ENCODE peak calls at places on chromosomes 12 and 14, in six cellular contexts. One of them, this sample, is unnamed.

GRCh38 chr14:97878727-97879126 is 1081.5 kb downstream of the VRK1 start:
- DNase-seq in fibroblast of pulmonary artery: peak; percentile 15
- DNase-seq in endothelial cell of umbilical vein: no peak
- DNase-seq in heart right ventricle: peak; percentile 9
- DNase-seq in coronary artery: no peak
- DNase-seq in HCT116: no peak
- DNase-seq in this sample: no peak

GRCh38 chr12:52813885-52814709 is at the start of gene KRT4:
- DNase-seq in fibroblast of pulmonary artery: no peak
- DNase-seq in endothelial cell of umbilical vein: no peak
- DNase-seq in heart right ventricle: no peak
- DNase-seq in coronary artery: no peak
- DNase-seq in HCT116: no peak
- DNase-seq in this sample: no peak

GRCh38 chr12:24839268-24839791 is 109.6 kb downstream of the BCAT1 start:
- DNase-seq in fibroblast of pulmonary artery: no peak
- DNase-seq in endothelial cell of umbilical vein: no peak
- DNase-seq in heart right ventricle: no peak
- DNase-seq in coronary artery: no peak
- DNase-seq in HCT116: no peak
- DNase-seq in this sample: no peak

GRCh38 chr14:73312697-73313096 is 75.4 kb downstream of the PAPLN start:
- DNase-seq in fibroblast of pulmonary artery: no peak
- DNase-seq in endothelial cell of umbilical vein: no peak
- DNase-seq in heart right ventricle: no peak
- DNase-seq in coronary artery: no peak
- DNase-seq in HCT116: no peak
- DNase-seq in this sample: no peak

GRCh38 chr12:6958609-6959375 is 7.6 kb downstream of the PTPN6 start:
- DNase-seq in fibroblast of pulmonary artery: no peak
- DNase-seq in endothelial cell of umbilical vein: no peak
- DNase-seq in heart right ventricle: peak; percentile 56
- DNase-seq in coronary artery: peak; percentile 78
- DNase-seq in HCT116: no peak
- DNase-seq in this sample: peak; percentile 65

GRCh38 chr14:21072781-21073339 is 2.8 kb downstream of the ARHGEF40 start:
- DNase-seq in fibroblast of pulmonary artery: no peak
- DNase-seq in endothelial cell of umbilical vein: no peak
- DNase-seq in heart right ventricle: no peak
- DNase-seq in coronary artery: no peak
- DNase-seq in HCT116: no peak
- DNase-seq in this sample: no peak

GRCh38 chr12:53414756-53415417 is 8.8 kb upstream of the AMHR2 start:
- DNase-seq in fibroblast of pulmonary artery: peak; percentile 25
- DNase-seq in endothelial cell of umbilical vein: peak; percentile 32
- DNase-seq in heart right ventricle: no peak
- DNase-seq in coronary artery: no peak
- DNase-seq in HCT116: no peak
- DNase-seq in this sample: no peak

GRCh38 chr14:69107407-69108003 is 45.4 kb downstream of the DCAF5 start:
- DNase-seq in fibroblast of pulmonary artery: peak; percentile 78
- DNase-seq in endothelial cell of umbilical vein: peak; percentile 76
- DNase-seq in heart right ventricle: peak; percentile 61
- DNase-seq in coronary artery: no peak
- DNase-seq in HCT116: peak; percentile 60
- DNase-seq in this sample: no peak

GRCh38 chr12:109695961-109696461 is 17.6 kb upstream of the FAM222A start:
- DNase-seq in fibroblast of pulmonary artery: no peak
- DNase-seq in endothelial cell of umbilical vein: no peak
- DNase-seq in heart right ventricle: no peak
- DNase-seq in coronary artery: no peak
- DNase-seq in HCT116: peak; percentile 18
- DNase-seq in this sample: no peak

GRCh38 chr14:76232782-76233181 is 81.1 kb downstream of the GPATCH2L start:
- DNase-seq in fibroblast of pulmonary artery: no peak
- DNase-seq in endothelial cell of umbilical vein: no peak
- DNase-seq in heart right ventricle: no peak
- DNase-seq in coronary artery: no peak
- DNase-seq in HCT116: no peak
- DNase-seq in this sample: no peak

GRCh38 chr12:43551271-43551970 is 582 bp downstream of the ADAMTS20 start:
- DNase-seq in fibroblast of pulmonary artery: no peak
- DNase-seq in endothelial cell of umbilical vein: no peak
- DNase-seq in heart right ventricle: no peak
- DNase-seq in coronary artery: no peak
- DNase-seq in HCT116: no peak
- DNase-seq in this sample: no peak

GRCh38 chr14:73463411-73463810 is 5.1 kb upstream of the NUMB start:
- DNase-seq in fibroblast of pulmonary artery: peak; percentile 98
- DNase-seq in endothelial cell of umbilical vein: peak; percentile 86
- DNase-seq in heart right ventricle: peak; percentile 23
- DNase-seq in coronary artery: peak; percentile 80
- DNase-seq in HCT116: no peak
- DNase-seq in this sample: no peak

GRCh38 chr12:24854908-24855307 is 94.0 kb downstream of the BCAT1 start:
- DNase-seq in fibroblast of pulmonary artery: peak; percentile 28
- DNase-seq in endothelial cell of umbilical vein: peak; percentile 75
- DNase-seq in heart right ventricle: no peak
- DNase-seq in coronary artery: no peak
- DNase-seq in HCT116: no peak
- DNase-seq in this sample: no peak

GRCh38 chr12:26643532-26644315 is 189.3 kb downstream of the ITPR2 start:
- DNase-seq in fibroblast of pulmonary artery: no peak
- DNase-seq in endothelial cell of umbilical vein: no peak
- DNase-seq in heart right ventricle: no peak
- DNase-seq in coronary artery: no peak
- DNase-seq in HCT116: no peak
- DNase-seq in this sample: no peak

GRCh38 chr12:45613306-45613705 is 116.2 kb upstream of the ARID2 start:
- DNase-seq in fibroblast of pulmonary artery: peak; percentile 34
- DNase-seq in endothelial cell of umbilical vein: no peak
- DNase-seq in heart right ventricle: no peak
- DNase-seq in coronary artery: no peak
- DNase-seq in HCT116: no peak
- DNase-seq in this sample: no peak

GRCh38 chr12:45660330-45660729 is 69.2 kb upstream of the ARID2 start:
- DNase-seq in fibroblast of pulmonary artery: peak; percentile 77
- DNase-seq in endothelial cell of umbilical vein: peak; percentile 39
- DNase-seq in heart right ventricle: no peak
- DNase-seq in coronary artery: no peak
- DNase-seq in HCT116: peak; percentile 29
- DNase-seq in this sample: no peak

GRCh38 chr12:92912052-92912451 is 17.0 kb downstream of the EEA1 start:
- DNase-seq in fibroblast of pulmonary artery: no peak
- DNase-seq in endothelial cell of umbilical vein: no peak
- DNase-seq in heart right ventricle: no peak
- DNase-seq in coronary artery: no peak
- DNase-seq in HCT116: no peak
- DNase-seq in this sample: no peak

GRCh38 chr12:75996907-75997447 is 34.6 kb downstream of the PHLDA1 start:
- DNase-seq in fibroblast of pulmonary artery: peak; percentile 40
- DNase-seq in endothelial cell of umbilical vein: peak; percentile 50
- DNase-seq in heart right ventricle: no peak
- DNase-seq in coronary artery: no peak
- DNase-seq in HCT116: no peak
- DNase-seq in this sample: no peak

GRCh38 chr12:124683330-124683662 is 115.9 kb upstream of the NCOR2 start:
- DNase-seq in fibroblast of pulmonary artery: no peak
- DNase-seq in endothelial cell of umbilical vein: no peak
- DNase-seq in heart right ventricle: no peak
- DNase-seq in coronary artery: no peak
- DNase-seq in HCT116: no peak
- DNase-seq in this sample: no peak

GRCh38 chr14:60723218-60724079 is 702 bp downstream of the SIX4 start:
- DNase-seq in fibroblast of pulmonary artery: peak; percentile 55
- DNase-seq in endothelial cell of umbilical vein: peak; percentile 66
- DNase-seq in heart right ventricle: peak; percentile 20
- DNase-seq in coronary artery: peak; percentile 74
- DNase-seq in HCT116: no peak
- DNase-seq in this sample: peak; percentile 31

GRCh38 chr14:48726080-48726642 is 860.0 kb downstream of the RPS29 start:
- DNase-seq in fibroblast of pulmonary artery: peak; percentile 23
- DNase-seq in endothelial cell of umbilical vein: no peak
- DNase-seq in heart right ventricle: no peak
- DNase-seq in coronary artery: no peak
- DNase-seq in HCT116: no peak
- DNase-seq in this sample: no peak

GRCh38 chr12:32983968-32984367 is 87.4 kb upstream of the PKP2 start:
- DNase-seq in fibroblast of pulmonary artery: no peak
- DNase-seq in endothelial cell of umbilical vein: no peak
- DNase-seq in heart right ventricle: no peak
- DNase-seq in coronary artery: no peak
- DNase-seq in HCT116: no peak
- DNase-seq in this sample: no peak

GRCh38 chr12:2754208-2754607 is 40.6 kb upstream of the FKBP4 start:
- DNase-seq in fibroblast of pulmonary artery: no peak
- DNase-seq in endothelial cell of umbilical vein: no peak
- DNase-seq in heart right ventricle: no peak
- DNase-seq in coronary artery: no peak
- DNase-seq in HCT116: no peak
- DNase-seq in this sample: no peak

GRCh38 chr14:80954771-80955299 is 586 bp upstream of the TSHR start:
- DNase-seq in fibroblast of pulmonary artery: peak; percentile 81
- DNase-seq in endothelial cell of umbilical vein: peak; percentile 80
- DNase-seq in heart right ventricle: peak; percentile 82
- DNase-seq in coronary artery: peak; percentile 84
- DNase-seq in HCT116: peak; percentile 51
- DNase-seq in this sample: peak; percentile 56

GRCh38 chr12:72673853-72674252 is 401.7 kb downstream of the TRHDE start:
- DNase-seq in fibroblast of pulmonary artery: no peak
- DNase-seq in endothelial cell of umbilical vein: no peak
- DNase-seq in heart right ventricle: no peak
- DNase-seq in coronary artery: no peak
- DNase-seq in HCT116: no peak
- DNase-seq in this sample: no peak

GRCh38 chr12:107379852-107380567 is 286.7 kb upstream of the CRY1 start:
- DNase-seq in fibroblast of pulmonary artery: no peak
- DNase-seq in endothelial cell of umbilical vein: no peak
- DNase-seq in heart right ventricle: no peak
- DNase-seq in coronary artery: no peak
- DNase-seq in HCT116: peak; percentile 39
- DNase-seq in this sample: no peak

DNA sequence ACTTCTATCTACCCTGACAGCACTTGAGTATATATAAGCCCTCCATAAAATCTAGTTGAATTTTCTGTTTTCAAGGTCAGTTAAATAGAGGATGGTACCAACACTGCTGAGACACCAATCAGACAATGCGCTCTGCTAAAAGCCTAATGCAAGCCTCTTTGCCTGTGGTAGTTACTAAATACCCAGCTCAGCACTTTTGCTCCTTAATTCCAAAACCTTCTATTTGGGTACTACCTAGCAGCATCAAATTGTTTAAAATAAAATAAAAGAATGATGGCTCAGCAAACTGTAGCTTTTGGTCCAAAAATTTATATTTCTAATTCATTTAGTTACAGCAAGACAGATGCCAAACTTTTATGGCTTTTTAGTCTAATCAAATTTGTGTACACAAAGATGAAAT is 107.9 kb downstream of the IPO8 start:
- DNase-seq in fibroblast of pulmonary artery: no peak
- DNase-seq in endothelial cell of umbilical vein: no peak
- DNase-seq in heart right ventricle: no peak
- DNase-seq in coronary artery: no peak
- DNase-seq in HCT116: no peak
- DNase-seq in this sample: no peak
- TF ChIP-seq CTCF in fibroblast of pulmonary artery: no peak
- TF ChIP-seq CTCF in endothelial cell of umbilical vein: no peak
- TF ChIP-seq CTCF in heart right ventricle: no peak
- TF ChIP-seq CTCF in coronary artery: no peak
- TF ChIP-seq CTCF in HCT116: no peak
- TF ChIP-seq CTCF in this sample: no peak

GRCh38 chr14:64760146-64760755 is 56.0 kb downstream of the PLEKHG3 start:
- DNase-seq in fibroblast of pulmonary artery: peak; percentile 54
- DNase-seq in endothelial cell of umbilical vein: peak; percentile 32
- DNase-seq in heart right ventricle: peak; percentile 31
- DNase-seq in coronary artery: no peak
- DNase-seq in HCT116: peak; percentile 24
- DNase-seq in this sample: peak; percentile 31
- TF ChIP-seq CTCF in fibroblast of pulmonary artery: peak; percentile 74
- TF ChIP-seq CTCF in endothelial cell of umbilical vein: peak; percentile 68
- TF ChIP-seq CTCF in heart right ventricle: peak; percentile 62
- TF ChIP-seq CTCF in coronary artery: peak; percentile 55
- TF ChIP-seq CTCF in HCT116: peak; percentile 88
- TF ChIP-seq CTCF in this sample: no peak

DNA sequence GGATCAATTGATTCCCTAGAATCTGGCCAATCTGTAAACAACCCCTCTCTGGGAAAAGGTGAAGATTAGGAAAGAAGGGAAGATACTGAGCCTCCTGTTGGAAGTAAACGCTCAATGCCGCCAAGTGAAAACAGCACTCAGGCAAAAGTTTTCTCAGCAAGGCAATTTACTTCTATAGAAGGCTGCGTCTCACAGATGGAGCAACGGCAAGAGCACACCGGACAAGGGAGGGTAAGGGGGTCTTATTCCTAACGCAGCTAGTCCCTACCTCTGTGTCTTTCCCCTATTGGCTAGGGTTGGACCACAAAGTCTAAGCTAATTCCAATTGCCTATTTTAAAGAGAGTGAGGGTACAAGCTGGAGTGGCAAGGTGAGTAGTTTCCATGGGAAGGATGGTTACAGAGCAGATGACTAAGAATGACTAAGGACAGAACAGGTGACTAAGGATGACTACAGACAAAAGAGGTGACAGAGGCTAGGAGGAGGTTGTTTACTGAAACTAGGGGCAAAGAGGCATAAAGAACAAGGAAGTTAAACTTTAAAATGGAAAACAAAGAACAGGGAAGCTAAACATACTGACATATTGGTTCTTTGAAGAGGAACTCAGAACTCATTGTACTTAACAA is 5.6 kb upstream of the TTC9 start:
- DNase-seq in fibroblast of pulmonary artery: no peak
- DNase-seq in endothelial cell of umbilical vein: no peak
- DNase-seq in heart right ventricle: no peak
- DNase-seq in coronary artery: no peak
- DNase-seq in HCT116: peak; percentile 58
- DNase-seq in this sample: no peak
- TF ChIP-seq CTCF in fibroblast of pulmonary artery: no peak
- TF ChIP-seq CTCF in endothelial cell of umbilical vein: no peak
- TF ChIP-seq CTCF in heart right ventricle: no peak
- TF ChIP-seq CTCF in coronary artery: no peak
- TF ChIP-seq CTCF in HCT116: no peak
- TF ChIP-seq CTCF in this sample: no peak

GRCh38 chr12:122028165-122028591 is 6.5 kb downstream of the BCL7A start:
- DNase-seq in fibroblast of pulmonary artery: no peak
- DNase-seq in endothelial cell of umbilical vein: no peak
- DNase-seq in heart right ventricle: no peak
- DNase-seq in coronary artery: no peak
- DNase-seq in HCT116: no peak
- DNase-seq in this sample: no peak

GRCh38 chr12:122029620-122030426 is 8.1 kb downstream of the BCL7A start:
- DNase-seq in fibroblast of pulmonary artery: no peak
- DNase-seq in endothelial cell of umbilical vein: no peak
- DNase-seq in heart right ventricle: peak; percentile 44
- DNase-seq in coronary artery: no peak
- DNase-seq in HCT116: no peak
- DNase-seq in this sample: no peak

GRCh38 chr12:122030427-122030825 is 8.7 kb downstream of the BCL7A start:
- DNase-seq in fibroblast of pulmonary artery: no peak
- DNase-seq in endothelial cell of umbilical vein: no peak
- DNase-seq in heart right ventricle: no peak
- DNase-seq in coronary artery: no peak
- DNase-seq in HCT116: no peak
- DNase-seq in this sample: no peak

GRCh38 chr12:122026706-122027328 is 5.1 kb downstream of the BCL7A start:
- DNase-seq in fibroblast of pulmonary artery: no peak
- DNase-seq in endothelial cell of umbilical vein: no peak
- DNase-seq in heart right ventricle: no peak
- DNase-seq in coronary artery: no peak
- DNase-seq in HCT116: no peak
- DNase-seq in this sample: no peak

GRCh38 chr12:122028601-122029560 is 7.2 kb downstream of the BCL7A start:
- DNase-seq in fibroblast of pulmonary artery: no peak
- DNase-seq in endothelial cell of umbilical vein: no peak
- DNase-seq in heart right ventricle: no peak
- DNase-seq in coronary artery: no peak
- DNase-seq in HCT116: no peak
- DNase-seq in this sample: no peak
- TF ChIP-seq CTCF in fibroblast of pulmonary artery: no peak
- TF ChIP-seq CTCF in endothelial cell of umbilical vein: no peak
- TF ChIP-seq CTCF in heart right ventricle: no peak
- TF ChIP-seq CTCF in coronary artery: no peak
- TF ChIP-seq CTCF in HCT116: no peak
- TF ChIP-seq CTCF in this sample: no peak

This sample was measured in activated B cell treated with CpG ODN at 0.5 μM for 24 hours.